ENCODE peak calls at places on chromosomes 12 and 14, in nine cellular contexts. D is lung, N is lower leg skin, M is BJ, E is endothelial cell of umbilical vein, Y is transverse colon, J is right cardiac atrium, R is cardiac fibroblast, Q is HFF-Myc. G is an unnamed sample.

GRCh38 chr12:81208193-81208946 is 130.5 kb downstream of the ACSS3 start:
- DNase-seq in D (no peak), N (no peak), M (no peak), E (peak), Y (peak), J (no peak), R (peak), Q (no peak), G (peak)

GRCh38 chr12:131204416-131205311 is 251.0 kb downstream of the ADGRD1 start:
- DNase-seq in D (no peak), N (peak), M (no peak), E (no peak), Y (no peak), J (no peak), R (no peak), Q (no peak), G (no peak)

GRCh38 chr14:33375781-33376180 is 437.1 kb downstream of the NPAS3 start:
- DNase-seq in D (no peak), N (no peak), M (peak), E (no peak), Y (no peak), J (no peak), R (peak), Q (no peak), G (no peak)

GRCh38 chr14:43005807-43006206 is 1399.1 kb downstream of the LRFN5 start:
- DNase-seq in D (no peak), N (no peak), M (no peak), E (no peak), Y (no peak), J (no peak), R (peak), Q (no peak), G (no peak)

GRCh38 chr12:69415471-69416275 is 54.5 kb upstream of the FRS2 start:
- DNase-seq in D (peak), N (peak), M (peak), E (peak), Y (peak), J (peak), R (peak), Q (peak), G (peak)

GRCh38 chr14:81453166-81453766 is 53.1 kb upstream of the STON2 start:
- DNase-seq in D (peak), N (no peak), M (no peak), E (peak), Y (peak), J (peak), R (peak), Q (no peak), G (no peak)

GRCh38 chr14:67999693-68000384 is 180.3 kb downstream of the RAD51B start:
- DNase-seq in D (no peak), N (no peak), M (peak), E (peak), Y (no peak), J (no peak), R (peak), Q (peak), G (peak)

GRCh38 chr12:31118347-31118830 is 44.7 kb downstream of the DDX11 start:
- DNase-seq in D (no peak), N (peak), M (no peak), E (no peak), Y (no peak), J (peak), R (peak), Q (no peak), G (no peak)

GRCh38 chr14:86072134-86072894 is 542.4 kb downstream of the FLRT2 start:
- DNase-seq in D (no peak), N (no peak), M (no peak), E (no peak), Y (no peak), J (no peak), R (no peak), Q (no peak), G (no peak)

GRCh38 chr14:75568791-75569190 is 9.6 kb upstream of the FLVCR2 start:
- DNase-seq in D (no peak), N (no peak), M (no peak), E (no peak), Y (no peak), J (no peak), R (no peak), Q (no peak), G (no peak)

GRCh38 chr12:76738824-76739579 is 24.9 kb upstream of the ZDHHC17 start:
- DNase-seq in D (no peak), N (no peak), M (no peak), E (no peak), Y (peak), J (no peak), R (no peak), Q (no peak), G (no peak)

GRCh38 chr12:57756406-57757341 is 1.8 kb downstream of the MARCHF9 start:
- DNase-seq in D (no peak), N (no peak), M (no peak), E (no peak), Y (peak), J (peak), R (peak), Q (no peak), G (no peak)

GRCh38 chr14:53042480-53042879 is 91.6 kb upstream of the FERMT2 start:
- DNase-seq in D (no peak), N (no peak), M (no peak), E (peak), Y (no peak), J (no peak), R (peak), Q (no peak), G (no peak)

GRCh38 chr14:102786758-102787157 is 9.5 kb downstream of the TRAF3 start:
- DNase-seq in D (no peak), N (no peak), M (no peak), E (peak), Y (no peak), J (no peak), R (no peak), Q (no peak), G (no peak)

GRCh38 chr12:109625131-109625559 is 51.6 kb downstream of the MVK start:
- DNase-seq in D (no peak), N (no peak), M (no peak), E (no peak), Y (no peak), J (no peak), R (peak), Q (no peak), G (no peak)

GRCh38 chr12:13530966-13531365 is 334.4 kb downstream of the EMP1 start:
- DNase-seq in D (no peak), N (no peak), M (no peak), E (no peak), Y (peak), J (no peak), R (no peak), Q (no peak), G (no peak)

GRCh38 chr12:88179436-88180014 is 37.4 kb downstream of the TMTC3 start:
- DNase-seq in D (no peak), N (no peak), M (no peak), E (no peak), Y (no peak), J (no peak), R (no peak), Q (no peak), G (no peak)

GRCh38 chr12:3718100-3718499 is 34.8 kb downstream of the CRACR2A start:
- DNase-seq in D (peak), N (no peak), M (no peak), E (no peak), Y (no peak), J (no peak), R (no peak), Q (no peak), G (no peak)

GRCh38 chr14:104794099-104794498 is 1.4 kb downstream of the AKT1 start:
- DNase-seq in D (peak), N (peak), M (no peak), E (peak), Y (peak), J (peak), R (peak), Q (peak), G (no peak)

GRCh38 chr14:104546591-104547309 is 32.8 kb upstream of the C14orf180 start:
- DNase-seq in D (no peak), N (peak), M (no peak), E (no peak), Y (no peak), J (no peak), R (no peak), Q (no peak), G (no peak)

GRCh38 chr12:59131462-59131861 is 211.2 kb upstream of the LRIG3 start:
- DNase-seq in D (no peak), N (no peak), M (no peak), E (no peak), Y (no peak), J (no peak), R (no peak), Q (no peak), G (no peak)

GRCh38 chr12:70045036-70045435 is 198.2 kb upstream of the CNOT2 start:
- DNase-seq in D (no peak), N (no peak), M (no peak), E (no peak), Y (no peak), J (no peak), R (peak), Q (no peak), G (peak)

GRCh38 chr14:103542545-103543088 is 13.6 kb downstream of the TRMT61A start:
- DNase-seq in D (no peak), N (no peak), M (no peak), E (no peak), Y (peak), J (peak), R (no peak), Q (no peak), G (peak)

GRCh38 chr12:94172031-94172430 is 23.7 kb downstream of the PLXNC1 start:
- DNase-seq in D (no peak), N (no peak), M (no peak), E (no peak), Y (peak), J (no peak), R (peak), Q (no peak), G (peak)

GRCh38 chr12:46177842-46178608 is 90.8 kb downstream of the SLC38A1 start:
- DNase-seq in D (no peak), N (no peak), M (no peak), E (no peak), Y (no peak), J (no peak), R (no peak), Q (no peak), G (no peak)

GRCh38 chr12:55925870-55926737 is 1.6 kb downstream of the PYM1 start:
- DNase-seq in D (no peak), N (peak), M (no peak), E (no peak), Y (no peak), J (no peak), R (no peak), Q (no peak), G (no peak)

GRCh38 chr14:99670361-99671229 is 13.5 kb upstream of the CYP46A1 start:
- DNase-seq in D (no peak), N (no peak), M (no peak), E (no peak), Y (no peak), J (no peak), R (no peak), Q (peak), G (no peak)

GRCh38 chr12:123067654-123068053 is 83.2 kb downstream of the PITPNM2 start:
- DNase-seq in D (no peak), N (no peak), M (no peak), E (no peak), Y (no peak), J (no peak), R (no peak), Q (no peak), G (no peak)

GRCh38 chr12:1047898-1048660 is 57.1 kb downstream of the ERC1 start:
- DNase-seq in D (no peak), N (no peak), M (no peak), E (peak), Y (no peak), J (no peak), R (peak), Q (peak), G (no peak)

GRCh38 chr14:65331652-65332051 is 80.9 kb upstream of the FUT8 start:
- DNase-seq in D (no peak), N (no peak), M (no peak), E (no peak), Y (no peak), J (no peak), R (no peak), Q (no peak), G (no peak)
- H3K4me3 ChIP-seq in D (no peak), N (no peak), M (no peak), E (no peak), Y (no peak), J (no peak), R (no peak), Q (no peak), G (no peak)

GRCh38 chr12:120367924-120368788 is 808 bp downstream of the MSI1 start:
- DNase-seq in D (no peak), N (no peak), M (no peak), E (no peak), Y (peak), J (no peak), R (no peak), Q (no peak), G (no peak)

GRCh38 chr12:120368789-120369475 is at the start of gene MSI1:
- DNase-seq in D (no peak), N (no peak), M (no peak), E (no peak), Y (no peak), J (no peak), R (no peak), Q (no peak), G (no peak)

GRCh38 chr12:120366341-120366705 is 2.6 kb downstream of the MSI1 start:
- DNase-seq in D (no peak), N (no peak), M (no peak), E (no peak), Y (no peak), J (no peak), R (no peak), Q (no peak), G (no peak)

GRCh38 chr12:120366884-120367251 is 2.1 kb downstream of the MSI1 start:
- DNase-seq in D (no peak), N (no peak), M (no peak), E (no peak), Y (no peak), J (no peak), R (no peak), Q (no peak), G (no peak)

DNA sequence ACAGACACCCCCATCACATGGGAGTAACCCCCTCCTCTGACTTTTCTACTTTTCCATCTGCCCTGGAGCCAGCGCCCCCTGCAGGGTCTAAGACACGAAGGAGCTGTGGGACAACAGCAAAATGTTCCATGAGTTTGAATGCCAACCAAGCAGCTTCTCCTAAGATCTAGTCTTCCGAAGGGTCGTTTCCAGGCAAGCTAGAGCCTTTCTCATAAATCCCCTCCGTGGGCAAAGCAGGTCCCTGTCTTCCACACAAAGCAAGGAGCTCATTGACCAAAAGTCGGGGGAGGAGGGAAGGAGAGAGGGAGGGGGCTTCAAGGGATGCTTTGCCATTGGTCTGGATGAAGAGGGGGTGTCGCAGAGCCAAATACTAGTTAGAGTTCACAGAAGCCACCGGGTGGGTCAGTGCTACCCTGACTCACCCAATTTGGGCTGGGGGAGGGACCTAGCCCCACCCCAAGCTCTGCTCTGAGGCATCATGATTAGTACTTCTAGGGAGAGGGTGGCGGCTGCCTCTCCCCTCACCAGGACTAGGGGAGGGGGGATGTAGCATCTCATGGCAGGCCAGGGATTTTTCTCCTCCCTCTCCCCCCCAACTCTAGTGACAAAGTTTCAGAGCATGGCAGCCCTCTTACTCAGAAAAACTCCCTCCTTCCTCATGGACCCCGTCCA is 1.6 kb downstream of the MSI1 start:
- DNase-seq in D (no peak), N (no peak), M (no peak), E (no peak), Y (peak), J (no peak), R (no peak), Q (no peak), G (no peak)
- H3K4me3 ChIP-seq in D (no peak), N (no peak), M (no peak), E (no peak), Y (peak), J (peak), R (no peak), Q (no peak), G (peak)

GRCh38 chr12:89237763-89238162 is 114.5 kb downstream of the DUSP6 start:
- DNase-seq in D (no peak), N (no peak), M (no peak), E (no peak), Y (no peak), J (no peak), R (no peak), Q (no peak), G (no peak)

GRCh38 chr12:89235189-89235993 is 116.9 kb downstream of the DUSP6 start:
- DNase-seq in D (no peak), N (no peak), M (no peak), E (peak), Y (no peak), J (no peak), R (no peak), Q (no peak), G (no peak)

GRCh38 chr12:89238593-89238992 is 113.7 kb downstream of the DUSP6 start:
- DNase-seq in D (no peak), N (no peak), M (no peak), E (peak), Y (no peak), J (peak), R (peak), Q (no peak), G (no peak)

GRCh38 chr12:89236237-89236636 is 116.1 kb downstream of the DUSP6 start:
- DNase-seq in D (no peak), N (no peak), M (no peak), E (peak), Y (no peak), J (no peak), R (no peak), Q (no peak), G (peak)

DNA sequence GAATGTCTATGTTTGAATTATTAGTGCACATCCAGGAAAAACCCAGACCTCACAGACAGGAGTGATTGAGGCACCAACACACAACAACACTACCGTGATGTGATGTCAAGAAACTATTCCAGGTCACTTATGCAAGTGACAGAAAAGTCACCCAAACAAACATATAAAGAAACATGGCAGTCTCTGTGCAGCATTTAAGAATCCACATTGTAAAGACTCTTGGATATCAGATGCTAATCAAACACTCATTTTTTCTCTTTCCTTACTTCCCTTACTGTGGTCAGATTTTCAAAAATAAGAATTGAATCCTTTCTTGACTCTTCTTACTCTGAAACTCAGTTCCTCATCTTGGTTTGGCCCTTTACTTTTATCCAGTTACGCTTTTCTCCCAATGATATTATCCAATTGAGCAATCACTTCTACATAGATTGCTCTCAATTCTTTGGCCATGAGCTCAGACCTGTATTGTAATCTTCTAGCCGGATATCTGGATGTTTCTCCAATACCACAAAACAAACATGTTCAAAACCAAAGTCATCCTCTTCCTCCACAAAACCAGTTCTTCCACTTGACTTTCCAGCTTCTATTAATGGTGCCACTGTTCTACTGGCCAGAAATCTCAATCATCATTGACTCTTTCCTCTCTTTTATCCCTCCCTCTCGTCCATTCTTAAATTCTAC is 115.4 kb downstream of the DUSP6 start:
- DNase-seq in D (no peak), N (no peak), M (no peak), E (no peak), Y (no peak), J (no peak), R (no peak), Q (no peak), G (no peak)
- H3K4me3 ChIP-seq in D (no peak), N (no peak), M (no peak), E (no peak), Y (no peak), J (no peak), R (no peak), Q (no peak), G (no peak)

DNA sequence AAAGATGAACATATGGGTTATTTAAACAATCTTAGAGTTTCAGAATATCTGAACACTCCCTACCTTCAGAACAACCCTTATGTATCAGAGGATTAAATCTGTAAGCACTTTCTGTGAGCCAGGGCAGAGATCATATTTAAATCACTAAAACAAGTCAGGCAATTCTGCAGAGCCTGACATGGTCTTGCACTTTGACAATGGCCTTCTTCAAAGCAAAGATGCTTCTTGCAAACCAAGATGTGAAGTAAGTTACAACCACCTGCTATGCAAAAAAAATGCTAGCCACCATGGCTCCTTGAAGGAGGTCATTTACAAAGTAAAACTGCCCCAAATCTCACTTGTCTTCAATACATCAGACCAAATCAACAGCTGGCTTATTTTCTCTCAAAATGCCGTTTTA is 3.2 kb downstream of the PPP1CC start:
- DNase-seq in D (no peak), N (no peak), M (no peak), E (no peak), Y (no peak), J (no peak), R (no peak), Q (no peak), G (no peak)
- H3K4me3 ChIP-seq in D (no peak), N (no peak), M (no peak), E (peak), Y (peak), J (peak), R (no peak), Q (peak), G (no peak)

GRCh38 chr12:92034083-92034482 is 111.6 kb downstream of the BTG1 start:
- DNase-seq in D (no peak), N (no peak), M (no peak), E (no peak), Y (peak), J (no peak), R (no peak), Q (no peak), G (no peak)

GRCh38 chr12:92034858-92035401 is 110.7 kb downstream of the BTG1 start:
- DNase-seq in D (peak), N (peak), M (no peak), E (peak), Y (peak), J (peak), R (peak), Q (peak), G (peak)

GRCh38 chr12:92030618-92031017 is 115.0 kb downstream of the BTG1 start:
- DNase-seq in D (peak), N (no peak), M (no peak), E (peak), Y (peak), J (peak), R (peak), Q (no peak), G (peak)

GRCh38 chr12:92032101-92032500 is 113.5 kb downstream of the BTG1 start:
- DNase-seq in D (no peak), N (no peak), M (no peak), E (no peak), Y (no peak), J (no peak), R (no peak), Q (no peak), G (no peak)

GRCh38 chr12:92032965-92033364 is 112.7 kb downstream of the BTG1 start:
- DNase-seq in D (no peak), N (no peak), M (no peak), E (no peak), Y (no peak), J (no peak), R (peak), Q (no peak), G (no peak)
- H3K4me3 ChIP-seq in D (no peak), N (no peak), M (no peak), E (no peak), Y (no peak), J (no peak), R (no peak), Q (no peak), G (no peak)

DNA sequence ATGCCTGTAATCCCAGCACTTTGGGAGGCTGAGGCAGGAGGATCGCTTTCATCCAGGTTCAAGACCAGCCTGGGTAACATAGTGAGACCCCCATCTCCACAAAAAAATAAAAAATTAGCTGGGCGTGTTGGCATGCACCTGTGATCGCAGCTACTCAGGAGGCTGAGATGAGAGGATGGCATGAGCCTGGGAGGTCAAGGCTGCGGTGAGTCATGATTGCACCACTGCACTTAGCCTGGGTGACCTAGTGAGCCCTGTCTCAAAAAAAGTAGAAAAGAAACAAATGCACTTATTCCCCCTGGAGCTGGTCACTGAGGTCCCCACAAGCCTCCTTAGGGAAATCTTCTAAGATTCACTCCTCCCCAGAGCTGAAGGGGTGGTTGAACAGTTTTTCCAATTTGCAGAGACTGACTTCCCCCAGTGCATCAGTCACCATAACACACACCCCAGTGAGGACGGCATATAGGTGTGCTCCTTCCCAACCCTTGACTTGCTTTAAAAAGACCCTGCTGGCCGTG is 1.6 kb downstream of the CD9 start:
- DNase-seq in D (no peak), N (no peak), M (no peak), E (no peak), Y (no peak), J (peak), R (no peak), Q (no peak), G (no peak)
- H3K4me3 ChIP-seq in D (no peak), N (peak), M (no peak), E (peak), Y (peak), J (peak), R (no peak), Q (peak), G (no peak)

G was measured in skeletal muscle cell.